ENCODE peak calls at places on chromosomes 7 and 10, in ten cellular contexts. R, U, L, W, S, A, H, M, D and Z are unnamed samples.

GRCh38 chr10:75430000-75430763 is 1.2 kb upstream of the LRMDA start:
- DNase-seq in W (peak; percentile 96), L (no peak), D (peak; percentile 56), A (no peak), M (no peak), U (no peak), R (peak; percentile 21), H (no peak), S (peak; percentile 50), Z (no peak)

GRCh38 chr7:99864041-99864440 is 12.8 kb downstream of the OR2AE1 start:
- DNase-seq in D (no peak), A (no peak), L (no peak), H (no peak), R (peak; percentile 3), M (no peak), S (no peak), W (no peak), U (no peak), Z (no peak)

GRCh38 chr10:58696736-58697135 is 184.1 kb downstream of the BICC1 start:
- DNase-seq in U (no peak), D (no peak), R (peak; percentile 51), L (no peak), W (no peak), S (no peak), H (no peak), M (no peak), A (no peak), Z (no peak)

GRCh38 chr7:91852263-91852741 is 28.2 kb downstream of the MTERF1 start:
- DNase-seq in W (peak; percentile 36), H (no peak), L (no peak), U (no peak), R (peak; percentile 56), A (no peak), D (peak; percentile 48), M (no peak), S (peak; percentile 19), Z (no peak)

GRCh38 chr10:97270523-97271154 is 21.8 kb downstream of the ARHGAP19 start:
- DNase-seq in S (no peak), R (no peak), W (no peak), U (no peak), D (no peak), H (no peak), A (no peak), M (no peak), L (no peak), Z (no peak)

GRCh38 chr10:60537697-60538096 is 148.0 kb upstream of the ANK3 start:
- DNase-seq in U (no peak), D (no peak), M (no peak), H (no peak), L (no peak), R (peak; percentile 42), W (no peak), S (no peak), A (peak; percentile 58), Z (no peak)

GRCh38 chr10:47164126-47164799 is 135.7 kb upstream of the GDF10 start:
- DNase-seq in H (no peak), R (peak; percentile 92), M (no peak), S (no peak), D (no peak), W (no peak), L (no peak), A (no peak), U (no peak), Z (no peak)

GRCh38 chr10:87578799-87579401 is 74.2 kb downstream of the MINPP1 start:
- DNase-seq in W (no peak), A (no peak), H (no peak), U (no peak), R (peak; percentile 5), D (peak; percentile 90), S (peak; percentile 29), M (no peak), L (no peak), Z (no peak)

GRCh38 chr10:42960491-42961155 is 116.2 kb upstream of the RET start:
- DNase-seq in H (no peak), M (no peak), S (peak; percentile 11), A (no peak), L (no peak), W (peak; percentile 70), D (no peak), R (peak; percentile 67), U (no peak), Z (no peak)

GRCh38 chr10:6423004-6423403 is 157.1 kb downstream of the PRKCQ start:
- DNase-seq in W (peak; percentile 22), A (no peak), L (no peak), D (no peak), R (peak; percentile 80), S (no peak), H (no peak), M (no peak), U (no peak), Z (no peak)

GRCh38 chr7:30941582-30942310 is 22.0 kb upstream of the GHRHR start:
- DNase-seq in S (peak; percentile 47), D (peak; percentile 40), U (no peak), W (no peak), A (no peak), H (no peak), M (no peak), L (no peak), R (no peak), Z (no peak)

GRCh38 chr7:45181286-45181960 is 23.8 kb downstream of the RAMP3 start:
- DNase-seq in A (no peak), R (no peak), M (no peak), L (no peak), U (no peak), H (no peak), W (no peak), S (no peak), D (no peak), Z (no peak)

GRCh38 chr7:31633894-31634494 is 53.0 kb upstream of the PPP1R17 start:
- DNase-seq in M (no peak), W (peak; percentile 80), L (peak; percentile 49), A (peak; percentile 54), S (peak; percentile 69), R (peak; percentile 67), U (no peak), H (peak; percentile 53), D (peak; percentile 77), Z (no peak)

GRCh38 chr10:117240105-117240729 is 697 bp upstream of the SLC18A2 start:
- DNase-seq in U (no peak), R (no peak), W (no peak), D (no peak), A (no peak), H (no peak), M (no peak), S (no peak), L (no peak), Z (no peak)

GRCh38 chr7:41987-42386 is 150.4 kb upstream of the FAM20C start:
- DNase-seq in H (no peak), R (no peak), L (no peak), A (no peak), M (no peak), D (no peak), S (no peak), U (no peak), W (no peak), Z (no peak)

GRCh38 chr7:80772347-80773101 is 134.1 kb downstream of the CD36 start:
- DNase-seq in U (no peak), H (no peak), S (no peak), W (peak; percentile 58), M (no peak), D (no peak), L (no peak), A (no peak), R (peak; percentile 38), Z (no peak)

GRCh38 chr7:10767771-10768170 is 205.9 kb upstream of the PHF14 start:
- DNase-seq in U (no peak), R (peak; percentile 1), M (no peak), D (no peak), S (no peak), L (no peak), H (no peak), W (no peak), A (no peak), Z (no peak)

GRCh38 chr7:123727071-123727837 is 21.5 kb downstream of the WASL start:
- DNase-seq in R (peak; percentile 96), W (no peak), S (peak; percentile 57), A (no peak), U (no peak), D (no peak), L (no peak), H (no peak), M (no peak), Z (no peak)

GRCh38 chr7:151408498-151408838 is 1.4 kb downstream of the WDR86 start:
- DNase-seq in A (no peak), H (no peak), W (no peak), R (no peak), D (no peak), L (no peak), M (peak; percentile 23), S (no peak), U (no peak), Z (no peak)

GRCh38 chr10:110609592-110609991 is 34.5 kb upstream of the RBM20 start:
- DNase-seq in A (no peak), M (no peak), L (no peak), U (no peak), H (peak; percentile 8), S (peak; percentile 57), D (peak; percentile 17), R (peak; percentile 44), W (no peak), Z (no peak)

GRCh38 chr10:52314822-52315552 is 906 bp downstream of the DKK1 start:
- DNase-seq in A (no peak), S (peak; percentile 60), H (no peak), L (no peak), D (no peak), U (no peak), W (no peak), M (no peak), R (peak; percentile 56), Z (no peak)

GRCh38 chr7:27245798-27246691 is 3.4 kb downstream of the EVX1 start:
- DNase-seq in L (no peak), D (no peak), H (no peak), A (no peak), W (peak; percentile 55), R (no peak), M (no peak), S (no peak), U (no peak), Z (no peak)

GRCh38 chr7:47375121-47375551 is 206.8 kb downstream of the TNS3 start:
- DNase-seq in H (no peak), A (no peak), L (no peak), U (no peak), W (no peak), D (no peak), S (no peak), M (no peak), R (no peak), Z (no peak)

GRCh38 chr7:47529826-47530555 is 51.9 kb downstream of the TNS3 start:
- DNase-seq in S (peak; percentile 66), M (no peak), L (no peak), W (no peak), D (no peak), A (no peak), U (no peak), R (no peak), H (no peak), Z (no peak)

GRCh38 chr7:135188298-135188984 is 17.9 kb upstream of the CYREN start:
- DNase-seq in H (no peak), S (no peak), D (no peak), A (no peak), L (no peak), U (no peak), W (no peak), R (no peak), M (no peak), Z (no peak)

GRCh38 chr7:30752979-30753378 is 1.0 kb downstream of the INMT start:
- DNase-seq in H (no peak), S (no peak), D (no peak), L (no peak), U (no peak), A (no peak), R (no peak), M (no peak), W (no peak), Z (no peak)

GRCh38 chr7:49295136-49295535 is 370.8 kb downstream of the CDC14C start:
- DNase-seq in D (no peak), A (no peak), M (no peak), W (no peak), H (no peak), L (no peak), R (peak; percentile 0), U (no peak), S (no peak), Z (no peak)

GRCh38 chr7:22357311-22358175 is 589 bp upstream of the RAPGEF5 start:
- DNase-seq in W (peak; percentile 37), H (peak; percentile 10), M (no peak), D (peak; percentile 80), U (no peak), R (peak; percentile 61), A (peak; percentile 25), L (no peak), S (peak; percentile 35), Z (no peak)